ENCODE peak calls at places on chromosomes 12 and 14, in seven cellular contexts. D is thoracic aorta, A is fibroblast of pulmonary artery, K is mucosa of descending colon, E is fibroblast of lung, V is cardiac muscle cell, Z is astrocyte of the spinal cord. P is an unnamed sample.
A peak's percentile ranks its signal among the peaks of the same experiment; 100 is the strongest.

GRCh38 chr14:42140001-42140400 is 533.3 kb downstream of the LRFN5 start:
- DNase-seq in Z (peak; percentile 11), K (no peak), V (no peak), E (peak; percentile 8), D (no peak), A (no peak), P (peak; percentile 30)

GRCh38 chr12:102567031-102567985 is 86.9 kb upstream of the IGF1 start:
- DNase-seq in A (peak; percentile 52), K (no peak), D (no peak), E (peak; percentile 14), V (no peak), Z (peak; percentile 69), P (peak; percentile 54)

GRCh38 chr12:110741795-110742717 is 635 bp downstream of the PPP1CC start:
- DNase-seq in K (no peak), V (peak; percentile 45), Z (peak; percentile 38), D (no peak), E (peak; percentile 42), A (peak; percentile 36), P (peak; percentile 55)

GRCh38 chr12:4771960-4772566 is 51.9 kb downstream of the GALNT8 start:
- DNase-seq in E (no peak), Z (no peak), V (no peak), D (no peak), K (no peak), A (no peak), P (no peak)

GRCh38 chr12:105677672-105678071 is 347.2 kb downstream of the C12orf75 start:
- DNase-seq in K (no peak), A (no peak), D (no peak), Z (no peak), V (no peak), E (no peak), P (no peak)

GRCh38 chr12:12837025-12837872 is 24.1 kb downstream of the DDX47 start:
- DNase-seq in E (peak; percentile 79), Z (peak; percentile 83), V (peak; percentile 49), D (peak; percentile 25), K (peak; percentile 50), A (peak; percentile 83), P (peak; percentile 89)

GRCh38 chr14:73461478-73462077 is 3.2 kb upstream of the NUMB start:
- DNase-seq in V (no peak), Z (no peak), A (no peak), E (no peak), D (no peak), K (no peak), P (no peak)

GRCh38 chr14:92986254-92987147 is 63.6 kb downstream of the CHGA start:
- DNase-seq in E (peak; percentile 24), A (peak; percentile 64), V (no peak), K (peak; percentile 19), D (peak; percentile 59), Z (peak; percentile 28), P (peak; percentile 47)

GRCh38 chr12:12088761-12089160 is 18.0 kb downstream of the BCL2L14 start:
- DNase-seq in V (no peak), A (no peak), E (no peak), D (no peak), K (no peak), Z (no peak), P (no peak)

GRCh38 chr14:72478397-72479025 is 415.4 kb downstream of the DPF3 start:
- DNase-seq in A (no peak), V (no peak), K (no peak), D (no peak), Z (no peak), E (no peak), P (no peak)

GRCh38 chr12:21773263-21773741 is 1.2 kb downstream of the KCNJ8 start:
- DNase-seq in D (no peak), A (peak; percentile 10), V (peak; percentile 57), Z (no peak), K (peak; percentile 37), E (peak; percentile 31), P (peak; percentile 44)

GRCh38 chr12:72281145-72281544 is 9.0 kb downstream of the TRHDE start:
- DNase-seq in Z (peak; percentile 66), A (no peak), V (no peak), D (no peak), K (no peak), E (peak; percentile 76), P (peak; percentile 18)

GRCh38 chr14:50955373-50956043 is 11.2 kb upstream of the PYGL start:
- DNase-seq in E (peak; percentile 85), D (peak; percentile 63), K (peak; percentile 66), Z (peak; percentile 90), A (peak; percentile 88), V (peak; percentile 20), P (peak; percentile 98)

GRCh38 chr12:130214686-130215370 is 52.6 kb downstream of the FZD10 start:
- DNase-seq in D (no peak), E (no peak), A (no peak), Z (no peak), K (no peak), V (no peak), P (no peak)

GRCh38 chr12:120642086-120642485 is 1.7 kb downstream of the CABP1 start:
- DNase-seq in E (no peak), K (no peak), D (no peak), Z (no peak), A (no peak), V (no peak), P (no peak)

GRCh38 chr12:120640840-120641833 is 711 bp downstream of the CABP1 start:
- DNase-seq in A (peak; percentile 51), D (no peak), E (peak; percentile 39), K (peak; percentile 77), V (peak; percentile 90), Z (peak; percentile 49), P (peak; percentile 40)

GRCh38 chr12:120642806-120643205 is 2.4 kb downstream of the CABP1 start:
- DNase-seq in D (no peak), A (no peak), E (no peak), Z (no peak), V (no peak), K (no peak), P (peak; percentile 14)

GRCh38 chr12:120643574-120643973 is 3.1 kb downstream of the CABP1 start:
- DNase-seq in A (no peak), D (no peak), K (no peak), E (no peak), V (no peak), Z (no peak), P (no peak)

GRCh38 chr12:120639771-120640721 is at the start of gene CABP1:
- DNase-seq in Z (no peak), E (no peak), K (peak; percentile 65), V (peak; percentile 53), A (no peak), D (no peak), P (no peak)
- H3K4me3 ChIP-seq in Z (no peak within 1 kb of the TSS), E (no peak within 1 kb of the TSS), K (no peak within 1 kb of the TSS), V (peak within 1 kb of the TSS; percentile 37), A (no peak within 1 kb of the TSS), D (peak within 1 kb of the TSS; percentile 64), P (no peak within 1 kb of the TSS)

GRCh38 chr14:21868442-21869046 is 194.9 kb upstream of the OR4E1 start:
- DNase-seq in V (peak; percentile 79), Z (peak; percentile 50), D (no peak), A (peak; percentile 56), K (peak; percentile 37), E (peak; percentile 31), P (peak; percentile 42)
- TF ChIP-seq CTCF in V (peak; percentile 88), Z (peak; percentile 81), D (no peak), A (peak; percentile 92), K (peak; percentile 68), E (peak; percentile 74), P (peak; percentile 66)

GRCh38 chr14:105858676-105859025 is 332.3 kb downstream of the TMEM121 start:
- DNase-seq in A (no peak), E (no peak), Z (no peak), D (no peak), V (no peak), K (peak; percentile 20), P (no peak)

GRCh38 chr14:105857816-105858675 is 331.7 kb downstream of the TMEM121 start:
- DNase-seq in Z (no peak), V (no peak), A (no peak), D (no peak), E (no peak), K (peak; percentile 24), P (no peak)

GRCh38 chr14:105855893-105856675 is 329.7 kb downstream of the TMEM121 start:
- DNase-seq in D (no peak), Z (no peak), A (no peak), K (peak; percentile 13), V (no peak), E (no peak), P (no peak)

GRCh38 chr14:105856676-105857222 is 330.4 kb downstream of the TMEM121 start:
- DNase-seq in V (no peak), A (no peak), Z (no peak), K (no peak), E (no peak), D (no peak), P (no peak)

DNA sequence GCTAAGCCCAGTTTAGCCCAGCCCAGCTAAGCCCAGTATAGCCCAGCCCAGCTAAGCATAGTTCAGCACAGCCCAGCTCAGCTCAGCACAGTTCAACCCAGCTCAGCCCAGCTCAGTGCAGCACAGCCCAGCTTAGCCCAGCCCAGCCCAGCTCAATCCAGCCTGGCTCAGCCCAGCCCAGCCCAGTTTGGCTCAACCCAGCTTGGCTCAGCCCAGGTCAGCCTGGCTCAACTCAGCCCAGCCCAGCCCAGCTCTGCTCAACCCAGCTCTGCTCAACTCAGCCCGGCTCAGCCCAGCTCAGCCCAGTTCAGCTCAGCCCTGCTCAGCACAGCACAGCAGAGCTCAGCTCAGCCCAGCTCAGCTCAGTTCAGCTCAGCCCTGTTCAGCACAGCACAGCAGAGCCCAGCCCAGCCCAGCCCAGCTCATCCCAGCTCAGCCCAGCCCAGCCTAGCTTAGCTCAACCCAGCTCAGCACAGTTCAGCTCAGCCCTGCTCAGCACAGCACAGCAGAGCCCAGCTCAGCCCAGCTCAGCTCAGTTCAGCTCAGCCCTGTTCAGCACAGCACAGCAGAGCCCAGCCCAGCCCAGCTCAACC is 330.9 kb downstream of the TMEM121 start:
- DNase-seq in E (no peak), K (peak; percentile 23), D (no peak), A (no peak), V (no peak), Z (no peak), P (no peak)
- H3K4me3 ChIP-seq in E (no peak overlapping the region), K (no peak overlapping the region), D (no peak overlapping the region), A (no peak overlapping the region), V (no peak overlapping the region), Z (no peak overlapping the region), P (no peak overlapping the region)

GRCh38 chr12:30996752-30997151 is 70.2 kb downstream of the TSPAN11 start:
- DNase-seq in Z (no peak), D (no peak), E (peak; percentile 8), A (no peak), V (no peak), K (no peak), P (no peak)
- TF ChIP-seq CTCF in Z (no peak), D (no peak), E (no peak), A (no peak), V (no peak), K (no peak), P (no peak)

GRCh38 chr12:65728913-65729793 is 95.1 kb upstream of the HMGA2 start:
- DNase-seq in D (no peak), V (peak; percentile 37), K (peak; percentile 30), Z (peak; percentile 41), A (no peak), E (no peak), P (no peak)
- H3K4me3 ChIP-seq in D (peak overlapping the region; percentile 3), V (peak overlapping the region; percentile 36), K (no peak overlapping the region), Z (peak overlapping the region; percentile 65), A (peak overlapping the region; percentile 54), E (peak overlapping the region; percentile 48), P (peak overlapping the region; percentile 42)

GRCh38 chr14:97978336-97978735 is 1181.2 kb downstream of the VRK1 start:
- DNase-seq in V (peak; percentile 68), K (peak; percentile 79), A (peak; percentile 2), D (peak; percentile 38), E (peak; percentile 11), Z (peak; percentile 67), P (peak; percentile 34)
- TF ChIP-seq CTCF in V (no peak), K (no peak), A (no peak), D (peak; percentile 16), E (no peak), Z (peak; percentile 41), P (no peak)

GRCh38 chr12:49190317-49190716 is 1.4 kb upstream of the TUBA1A start:
- DNase-seq in A (no peak), D (no peak), V (no peak), K (no peak), Z (no peak), E (no peak), P (no peak)
- H3K4me3 ChIP-seq in A (no peak overlapping the region), D (no peak overlapping the region), V (no peak overlapping the region), K (no peak overlapping the region), Z (no peak overlapping the region), E (no peak overlapping the region), P (no peak overlapping the region)